ENCODE peak calls at places on chromosome 2, in four cellular contexts. Y is colonic mucosa, C is mesendoderm, J is neuronal stem cell. M is an unnamed sample. For H3K4me1, the result is how much of the 10 kb centered on the place peaks cover.

GRCh38 chr2:225207026-225207425 is 164.8 kb upstream of the DOCK10 start:
- DNase-seq in Y (no peak), C (no peak), J (no peak), M (no peak)

GRCh38 chr2:42566006-42566405 is 2.4 kb upstream of the MTA3 start:
- DNase-seq in Y (no peak), C (no peak), J (no peak), M (no peak)

GRCh38 chr2:96945011-96945410 is 41.4 kb downstream of the FAM178B start:
- DNase-seq in Y (no peak), C (no peak), J (no peak), M (no peak)

GRCh38 chr2:176088937-176089842 is 3.3 kb upstream of the HOXD13 start:
- DNase-seq in Y (no peak), C (no peak), J (no peak), M (no peak)

GRCh38 chr2:48343571-48344440 is 186.1 kb upstream of the STON1 start:
- DNase-seq in Y (no peak), C (peak), J (no peak), M (peak)

GRCh38 chr2:237486819-237487448 is at the start of gene MLPH:
- DNase-seq in Y (peak), C (no peak), J (peak), M (peak)

GRCh38 chr2:10452334-10452733 is 4.2 kb upstream of the ODC1 start:
- DNase-seq in Y (peak), C (no peak), J (no peak), M (peak)

GRCh38 chr2:11753452-11753885 is 7.0 kb downstream of the LPIN1 start:
- DNase-seq in Y (peak), C (peak), J (no peak), M (no peak)

GRCh38 chr2:64454316-64455030 is 511 bp downstream of the LGALSL start:
- DNase-seq in Y (peak), C (peak), J (peak), M (peak)

GRCh38 chr2:3575534-3576324 is 669 bp downstream of the RPS7 start:
- DNase-seq in Y (peak), C (no peak), J (no peak), M (peak)

GRCh38 chr2:69353360-69353759 is 33.7 kb downstream of the GFPT1 start:
- DNase-seq in Y (no peak), C (no peak), J (no peak), M (no peak)

GRCh38 chr2:68452168-68452890 is 14.8 kb downstream of the FBXO48 start:
- DNase-seq in Y (no peak), C (no peak), J (no peak), M (no peak)

GRCh38 chr2:118805061-118805690 is 42.3 kb downstream of the EN1 start:
- DNase-seq in Y (no peak), C (no peak), J (no peak), M (no peak)

GRCh38 chr2:147659051-147659450 is 185.8 kb upstream of the ACVR2A start:
- DNase-seq in Y (no peak), C (no peak), J (no peak), M (no peak)

GRCh38 chr2:158894078-158894477 is 74.4 kb upstream of the TANC1 start:
- DNase-seq in Y (no peak), C (no peak), J (no peak), M (peak)

GRCh38 chr2:28623582-28624405 is 127.8 kb upstream of the PPP1CB start:
- DNase-seq in Y (peak), C (no peak), J (no peak), M (no peak)

GRCh38 chr2:11703700-11704099 is 33.7 kb upstream of the NTSR2 start:
- DNase-seq in Y (no peak), C (no peak), J (no peak), M (peak)

GRCh38 chr2:201130524-201131186 is 14.7 kb downstream of the CFLAR start:
- DNase-seq in Y (no peak), C (no peak), J (no peak), M (peak)

GRCh38 chr2:97740590-97741182 is 27.3 kb downstream of the ZAP70 start:
- DNase-seq in Y (peak), C (peak), J (peak), M (peak)

GRCh38 chr2:44937688-44938240 is 3.7 kb upstream of the SIX3 start:
- DNase-seq in Y (no peak), C (peak), J (peak), M (no peak)

GRCh38 chr2:159671047-159671446 is 41.3 kb upstream of the MARCHF7 start:
- DNase-seq in Y (no peak), C (no peak), J (no peak), M (no peak)

GRCh38 chr2:37894601-37895000 is 30.5 kb upstream of the RMDN2 start:
- DNase-seq in Y (no peak), C (no peak), J (no peak), M (peak)

GRCh38 chr2:100632021-100632420 is 69.2 kb downstream of the PDCL3 start:
- DNase-seq in Y (no peak), C (no peak), J (no peak), M (no peak)

GRCh38 chr2:191650896-191651773 is 26.8 kb upstream of the NABP1 start:
- DNase-seq in Y (no peak), C (no peak), J (no peak), M (no peak)

GRCh38 chr2:12227941-12228608 is 481.6 kb downstream of the LPIN1 start:
- DNase-seq in Y (no peak), C (no peak), J (no peak), M (peak)

GRCh38 chr2:30147196-30147714 is 448 bp downstream of the YPEL5 start:
- DNase-seq in Y (no peak), C (no peak), J (no peak), M (no peak)

GRCh38 chr2:50466694-50467093 is 565.2 kb downstream of the NRXN1 start:
- DNase-seq in Y (no peak), C (no peak), J (no peak), M (no peak)

GRCh38 chr2:13114391-13114790 is 397.7 kb downstream of the TRIB2 start:
- DNase-seq in Y (no peak), C (peak), J (no peak), M (no peak)

GRCh38 chr2:192000196-192000990 is 153.5 kb upstream of the CAVIN2 start:
- DNase-seq in Y (no peak), C (no peak), J (no peak), M (no peak)

GRCh38 chr2:222900354-222900753 is 39.5 kb downstream of the ACSL3 start:
- DNase-seq in Y (no peak), C (no peak), J (no peak), M (peak)

GRCh38 chr2:185862657-185863398 is 124.2 kb downstream of the FSIP2 start:
- DNase-seq in Y (no peak), C (no peak), J (no peak), M (no peak)

GRCh38 chr2:26144953-26145680 is 27.8 kb upstream of the GAREM2 start:
- DNase-seq in Y (peak), C (peak), J (peak), M (peak)

GRCh38 chr2:68441179-68441993 is 25.7 kb downstream of the FBXO48 start:
- DNase-seq in Y (peak), C (peak), J (peak), M (peak)

GRCh38 chr2:8606226-8606625 is 75.6 kb upstream of the ID2 start:
- DNase-seq in Y (no peak), C (no peak), J (no peak), M (no peak)

GRCh38 chr2:40325111-40325510 is 126.8 kb downstream of the SLC8A1 start:
- DNase-seq in Y (no peak), C (no peak), J (no peak), M (no peak)

GRCh38 chr2:224084266-224084892 is 45.3 kb upstream of the SERPINE2 start:
- DNase-seq in Y (no peak), C (peak), J (no peak), M (no peak)

GRCh38 chr2:205754924-205755321 is 72.6 kb downstream of the NRP2 start:
- DNase-seq in Y (peak), C (no peak), J (peak), M (peak)

DNA sequence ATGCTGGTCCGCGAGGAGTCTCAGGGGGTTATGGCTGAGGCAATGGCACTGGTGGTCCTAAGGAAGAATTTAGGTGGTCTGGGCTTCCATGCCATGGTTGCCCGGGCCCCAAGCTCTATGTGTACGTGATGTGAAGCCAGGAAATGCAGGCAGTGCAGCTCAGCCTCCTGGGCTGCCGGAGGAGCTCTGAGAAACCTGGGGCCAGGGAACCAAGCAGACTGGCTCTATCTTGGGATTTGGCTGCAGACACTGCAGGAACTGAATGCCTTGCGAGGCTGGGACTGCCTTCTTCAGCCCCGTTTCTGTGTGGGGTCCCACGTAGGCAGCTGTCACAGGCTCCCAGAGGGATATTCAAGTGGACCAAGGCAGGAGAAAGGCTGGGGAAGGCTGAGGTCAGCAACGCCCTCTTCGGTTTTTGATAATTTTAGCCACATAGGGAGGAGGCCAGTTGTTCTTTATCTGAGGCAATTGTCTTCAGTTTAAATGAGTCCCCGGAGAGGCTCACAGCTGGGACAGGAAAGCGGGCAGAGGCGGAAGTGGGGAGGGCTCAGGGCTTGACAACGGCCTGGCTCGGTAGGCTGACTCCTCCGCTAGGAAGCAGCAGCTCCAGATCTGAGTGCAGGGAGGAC is 77.7 kb downstream of the RHOB start:
- DNase-seq in Y (no peak), C (peak), J (no peak), M (no peak)
- H3K9ac ChIP-seq in Y (no peak), C (no peak), J (peak), M (no peak)

GRCh38 chr2:6254446-6254845 is 562.3 kb downstream of the SOX11 start:
- DNase-seq in Y (no peak), C (no peak), J (no peak), M (no peak)
- H3K4me1 ChIP-seq in Y (under half), C (under half), J (under half), M (under half)

DNA sequence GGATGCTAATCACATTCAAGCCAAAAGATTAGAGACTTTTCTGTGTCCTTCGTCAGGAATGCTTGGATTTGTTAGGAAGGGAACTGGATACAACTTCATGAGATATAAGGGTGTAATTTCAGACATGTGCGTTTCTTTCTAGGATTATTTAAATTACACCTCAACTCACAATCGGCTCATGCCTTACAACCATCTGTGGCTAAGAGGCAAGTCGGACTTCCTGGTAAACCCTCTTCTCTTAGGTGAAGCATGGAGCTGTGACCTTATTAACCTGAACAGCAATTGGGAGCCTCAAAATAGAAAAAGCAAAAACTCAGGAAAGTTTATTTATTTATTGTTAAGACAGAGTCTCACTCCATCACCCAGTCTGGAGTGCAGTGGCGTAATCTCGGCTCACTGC is 61.8 kb downstream of the SEMA4F start:
- DNase-seq in Y (no peak), C (no peak), J (no peak), M (no peak)
- H3K9ac ChIP-seq in Y (peak), C (no peak), J (no peak), M (peak)

GRCh38 chr2:173958198-173958846 is 6.9 kb downstream of the SP3 start:
- DNase-seq in Y (no peak), C (no peak), J (no peak), M (no peak)

GRCh38 chr2:173957517-173957916 is 7.7 kb downstream of the SP3 start:
- DNase-seq in Y (no peak), C (no peak), J (no peak), M (peak)

GRCh38 chr2:173956454-173956853 is 8.7 kb downstream of the SP3 start:
- DNase-seq in Y (no peak), C (no peak), J (no peak), M (no peak)

GRCh38 chr2:173955004-173955403 is 10.2 kb downstream of the SP3 start:
- DNase-seq in Y (no peak), C (no peak), J (no peak), M (no peak)

GRCh38 chr2:173955867-173956266 is 9.3 kb downstream of the SP3 start:
- DNase-seq in Y (no peak), C (no peak), J (no peak), M (no peak)
- H3K4me1 ChIP-seq in Y (under half), C (under half), J (under half), M (half or more)

GRCh38 chr2:171228826-171229225 is 68.1 kb upstream of the TLK1 start:
- DNase-seq in Y (no peak), C (no peak), J (no peak), M (no peak)

GRCh38 chr2:171225302-171225980 is 64.7 kb upstream of the TLK1 start:
- DNase-seq in Y (no peak), C (peak), J (no peak), M (peak)

GRCh38 chr2:171226471-171226870 is 65.8 kb upstream of the TLK1 start:
- DNase-seq in Y (no peak), C (no peak), J (no peak), M (no peak)

GRCh38 chr2:171225989-171226388 is 65.3 kb upstream of the TLK1 start:
- DNase-seq in Y (no peak), C (no peak), J (no peak), M (no peak)

DNA sequence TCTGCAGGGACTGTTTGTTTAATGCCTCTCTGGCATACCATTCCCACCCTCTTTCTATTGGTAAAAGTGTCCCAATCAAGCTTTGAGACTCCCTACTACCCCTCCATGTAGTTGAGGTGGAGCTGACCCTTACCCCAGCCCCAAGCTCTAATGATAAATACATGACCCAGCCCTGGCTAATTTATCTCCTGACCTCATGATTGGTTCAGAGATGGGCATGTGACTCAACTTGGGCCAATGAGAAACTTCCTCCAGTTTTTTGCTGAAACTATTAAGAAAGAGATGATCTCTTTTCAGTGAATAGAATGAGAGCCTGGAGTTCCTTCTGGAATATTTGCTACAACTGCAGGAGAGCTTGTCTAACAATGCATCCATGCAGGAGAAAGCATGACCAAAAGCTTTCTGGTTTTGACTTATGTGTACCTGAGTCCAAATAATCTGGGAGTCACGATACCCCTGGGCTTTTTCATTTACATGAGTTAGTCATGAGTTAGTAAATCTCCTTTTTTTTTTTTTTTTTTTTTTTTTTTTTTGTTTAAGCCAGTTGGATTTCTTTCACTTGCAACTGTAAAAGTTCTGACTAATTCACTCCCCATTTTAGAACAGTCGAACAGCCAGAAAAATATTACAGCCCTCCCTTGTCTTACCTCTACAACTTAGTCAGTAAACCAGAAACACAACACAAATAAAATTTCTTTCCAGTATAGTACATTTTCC is 66.5 kb upstream of the TLK1 start:
- DNase-seq in Y (no peak), C (no peak), J (no peak), M (no peak)
- H3K9ac ChIP-seq in Y (no peak), C (no peak), J (no peak), M (no peak)

GRCh38 chr2:54577035-54577434 is 120.9 kb downstream of the SPTBN1 start:
- DNase-seq in Y (peak), C (no peak), J (no peak), M (no peak)
- H3K4me1 ChIP-seq in Y (half or more), C (under half), J (under half), M (under half)

GRCh38 chr2:142974288-142975024 is 97.0 kb downstream of the KYNU start:
- DNase-seq in Y (no peak), C (peak), J (no peak), M (peak)
- H3K9ac ChIP-seq in Y (no peak), C (peak), J (no peak), M (peak)